ENCODE peak calls at places on chromosomes 2 and 18, in eight cellular contexts. One of them, this sample, is unnamed.

GRCh38 chr2:222239945-222240675 is 58.7 kb downstream of the PAX3 start:
- DNase-seq in neural progenitor cell: peak
- DNase-seq in fibroblast of villous mesenchyme: no peak
- DNase-seq in foreskin fibroblast: no peak
- DNase-seq in fibroblast of lung: no peak
- DNase-seq in NB4: no peak
- DNase-seq in heart left ventricle: no peak
- DNase-seq in HCT116: no peak
- DNase-seq in this sample: no peak

GRCh38 chr2:99488587-99488998 is 1.2 kb downstream of the REV1 start:
- DNase-seq in fibroblast of lung: peak
- DNase-seq in NB4: peak
- DNase-seq in HCT116: no peak
- DNase-seq in fibroblast of villous mesenchyme: peak
- DNase-seq in heart left ventricle: no peak
- DNase-seq in foreskin fibroblast: peak
- DNase-seq in neural progenitor cell: no peak
- DNase-seq in this sample: peak

GRCh38 chr2:225130093-225130492 is 87.8 kb upstream of the DOCK10 start:
- DNase-seq in HCT116: no peak
- DNase-seq in heart left ventricle: no peak
- DNase-seq in fibroblast of lung: no peak
- DNase-seq in NB4: no peak
- DNase-seq in neural progenitor cell: no peak
- DNase-seq in foreskin fibroblast: no peak
- DNase-seq in fibroblast of villous mesenchyme: no peak
- DNase-seq in this sample: no peak

GRCh38 chr18:79062806-79063205 is 6.4 kb upstream of the ATP9B start:
- DNase-seq in fibroblast of villous mesenchyme: no peak
- DNase-seq in foreskin fibroblast: no peak
- DNase-seq in fibroblast of lung: no peak
- DNase-seq in NB4: no peak
- DNase-seq in neural progenitor cell: no peak
- DNase-seq in heart left ventricle: no peak
- DNase-seq in HCT116: no peak
- DNase-seq in this sample: no peak

GRCh38 chr2:33212151-33212550 is 264.3 kb upstream of the RASGRP3 start:
- DNase-seq in foreskin fibroblast: peak
- DNase-seq in fibroblast of villous mesenchyme: peak
- DNase-seq in heart left ventricle: no peak
- DNase-seq in neural progenitor cell: no peak
- DNase-seq in NB4: no peak
- DNase-seq in fibroblast of lung: peak
- DNase-seq in HCT116: no peak
- DNase-seq in this sample: peak

GRCh38 chr2:17149945-17150344 is 368.3 kb downstream of the RAD51AP2 start:
- DNase-seq in foreskin fibroblast: no peak
- DNase-seq in neural progenitor cell: no peak
- DNase-seq in HCT116: no peak
- DNase-seq in NB4: no peak
- DNase-seq in fibroblast of lung: no peak
- DNase-seq in heart left ventricle: no peak
- DNase-seq in fibroblast of villous mesenchyme: no peak
- DNase-seq in this sample: no peak

GRCh38 chr2:234490239-234491074 is 6.4 kb downstream of the ARL4C start:
- DNase-seq in neural progenitor cell: no peak
- DNase-seq in NB4: no peak
- DNase-seq in fibroblast of villous mesenchyme: no peak
- DNase-seq in fibroblast of lung: no peak
- DNase-seq in foreskin fibroblast: no peak
- DNase-seq in HCT116: no peak
- DNase-seq in heart left ventricle: no peak
- DNase-seq in this sample: no peak

GRCh38 chr2:55048514-55048924 is 1.7 kb downstream of the RTN4 start:
- DNase-seq in fibroblast of lung: peak
- DNase-seq in fibroblast of villous mesenchyme: peak
- DNase-seq in HCT116: peak
- DNase-seq in NB4: peak
- DNase-seq in neural progenitor cell: no peak
- DNase-seq in foreskin fibroblast: peak
- DNase-seq in heart left ventricle: peak
- DNase-seq in this sample: no peak

GRCh38 chr2:55880416-55881143 is 43.0 kb downstream of the EFEMP1 start:
- DNase-seq in NB4: no peak
- DNase-seq in fibroblast of villous mesenchyme: peak
- DNase-seq in foreskin fibroblast: no peak
- DNase-seq in heart left ventricle: no peak
- DNase-seq in HCT116: no peak
- DNase-seq in fibroblast of lung: no peak
- DNase-seq in neural progenitor cell: no peak
- DNase-seq in this sample: no peak

GRCh38 chr2:172974762-172975161 is 100.9 kb upstream of the MAP3K20 start:
- DNase-seq in fibroblast of villous mesenchyme: no peak
- DNase-seq in HCT116: no peak
- DNase-seq in heart left ventricle: no peak
- DNase-seq in neural progenitor cell: no peak
- DNase-seq in foreskin fibroblast: no peak
- DNase-seq in fibroblast of lung: no peak
- DNase-seq in NB4: no peak
- DNase-seq in this sample: no peak

GRCh38 chr2:219434718-219435525 is at the start of gene SPEG:
- DNase-seq in fibroblast of villous mesenchyme: no peak
- DNase-seq in HCT116: no peak
- DNase-seq in neural progenitor cell: peak
- DNase-seq in NB4: no peak
- DNase-seq in fibroblast of lung: peak
- DNase-seq in heart left ventricle: peak
- DNase-seq in foreskin fibroblast: peak
- DNase-seq in this sample: no peak

GRCh38 chr2:189504238-189504637 is 63.0 kb downstream of the WDR75 start:
- DNase-seq in fibroblast of villous mesenchyme: no peak
- DNase-seq in foreskin fibroblast: no peak
- DNase-seq in NB4: no peak
- DNase-seq in neural progenitor cell: no peak
- DNase-seq in HCT116: no peak
- DNase-seq in fibroblast of lung: no peak
- DNase-seq in heart left ventricle: no peak
- DNase-seq in this sample: no peak

GRCh38 chr2:120712180-120712678 is 23.4 kb upstream of the GLI2 start:
- DNase-seq in NB4: no peak
- DNase-seq in fibroblast of villous mesenchyme: peak
- DNase-seq in HCT116: no peak
- DNase-seq in foreskin fibroblast: peak
- DNase-seq in neural progenitor cell: no peak
- DNase-seq in fibroblast of lung: peak
- DNase-seq in heart left ventricle: no peak
- DNase-seq in this sample: no peak

GRCh38 chr2:166360906-166361305 is 14.8 kb downstream of the SCN9A start:
- DNase-seq in neural progenitor cell: no peak
- DNase-seq in HCT116: no peak
- DNase-seq in NB4: no peak
- DNase-seq in heart left ventricle: no peak
- DNase-seq in fibroblast of villous mesenchyme: no peak
- DNase-seq in fibroblast of lung: no peak
- DNase-seq in foreskin fibroblast: no peak
- DNase-seq in this sample: no peak

DNA sequence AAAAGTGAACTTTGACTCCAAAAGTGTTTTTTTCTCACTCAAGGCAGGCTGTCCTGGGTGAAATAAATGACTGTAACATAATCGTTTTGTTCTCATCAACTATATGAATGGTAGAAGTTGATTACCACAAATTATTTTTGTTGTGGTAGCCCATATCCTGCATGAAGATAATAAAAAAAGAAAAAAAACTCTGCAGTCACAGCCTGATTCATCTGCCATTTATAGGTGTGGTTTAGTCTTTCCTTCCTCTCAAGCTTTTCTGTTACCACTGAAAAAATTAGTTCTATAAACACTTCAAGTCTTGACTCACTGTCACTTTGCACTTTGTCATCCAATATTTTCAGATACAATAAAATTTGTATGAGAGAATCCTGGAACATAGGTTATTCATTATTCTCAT is 522.0 kb downstream of the PLCL1 start:
- DNase-seq in NB4: peak
- DNase-seq in heart left ventricle: no peak
- DNase-seq in neural progenitor cell: no peak
- DNase-seq in foreskin fibroblast: peak
- DNase-seq in fibroblast of lung: peak
- DNase-seq in HCT116: no peak
- DNase-seq in fibroblast of villous mesenchyme: no peak
- DNase-seq in this sample: peak
- H3K4me3 ChIP-seq in NB4: no peak
- H3K4me3 ChIP-seq in heart left ventricle: no peak
- H3K4me3 ChIP-seq in neural progenitor cell: no peak
- H3K4me3 ChIP-seq in foreskin fibroblast: no peak
- H3K4me3 ChIP-seq in fibroblast of lung: no peak
- H3K4me3 ChIP-seq in HCT116: no peak
- H3K4me3 ChIP-seq in fibroblast of villous mesenchyme: no peak
- H3K4me3 ChIP-seq in this sample: no peak

GRCh38 chr2:169260246-169260645 is 102.1 kb downstream of the LRP2 start:
- DNase-seq in fibroblast of villous mesenchyme: no peak
- DNase-seq in heart left ventricle: no peak
- DNase-seq in HCT116: no peak
- DNase-seq in foreskin fibroblast: no peak
- DNase-seq in NB4: peak
- DNase-seq in fibroblast of lung: no peak
- DNase-seq in neural progenitor cell: peak
- DNase-seq in this sample: no peak
- TF ChIP-seq CTCF in fibroblast of villous mesenchyme: no peak
- TF ChIP-seq CTCF in heart left ventricle: no peak
- TF ChIP-seq CTCF in HCT116: peak
- TF ChIP-seq CTCF in foreskin fibroblast: no peak
- TF ChIP-seq CTCF in NB4: no peak
- TF ChIP-seq CTCF in fibroblast of lung: no peak
- TF ChIP-seq CTCF in neural progenitor cell: peak
- TF ChIP-seq CTCF in this sample: no peak

DNA sequence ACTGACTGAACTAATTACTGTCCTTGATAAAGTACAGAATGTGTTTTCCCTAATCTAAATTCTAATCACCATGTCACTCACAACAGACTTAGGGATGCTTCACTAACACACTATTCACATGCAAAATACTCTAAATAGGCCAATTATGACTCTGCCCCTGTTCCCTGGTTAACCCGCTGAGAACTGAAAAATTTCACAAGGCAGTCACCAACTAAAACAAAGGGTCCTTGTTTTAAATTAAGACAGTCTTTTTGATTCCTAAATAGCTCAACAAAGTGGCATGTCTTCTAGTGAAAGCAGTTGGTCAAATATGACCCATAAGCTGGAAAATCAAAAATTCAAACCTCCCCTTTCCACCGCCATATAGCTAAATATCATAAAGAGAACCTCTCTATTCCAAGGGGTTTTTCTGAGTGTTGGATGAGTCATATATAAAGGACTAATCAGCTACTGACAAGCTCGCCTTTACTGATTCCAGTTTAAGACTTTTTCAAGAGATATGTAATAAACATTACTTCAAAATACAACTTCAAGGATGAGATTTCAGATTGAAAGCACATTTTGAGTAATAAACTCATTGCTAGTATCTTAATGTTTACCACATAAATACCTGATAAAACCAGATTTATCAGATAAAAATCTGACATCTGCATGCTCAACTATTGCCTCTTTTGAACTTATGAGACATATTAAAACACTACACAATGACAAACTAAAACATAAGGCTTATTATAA is 235.8 kb downstream of the TCF4 start:
- DNase-seq in fibroblast of villous mesenchyme: peak
- DNase-seq in NB4: no peak
- DNase-seq in fibroblast of lung: peak
- DNase-seq in neural progenitor cell: peak
- DNase-seq in heart left ventricle: no peak
- DNase-seq in foreskin fibroblast: no peak
- DNase-seq in HCT116: no peak
- DNase-seq in this sample: no peak
- H3K4me3 ChIP-seq in fibroblast of villous mesenchyme: no peak
- H3K4me3 ChIP-seq in NB4: no peak
- H3K4me3 ChIP-seq in fibroblast of lung: no peak
- H3K4me3 ChIP-seq in neural progenitor cell: peak
- H3K4me3 ChIP-seq in heart left ventricle: no peak
- H3K4me3 ChIP-seq in foreskin fibroblast: no peak
- H3K4me3 ChIP-seq in HCT116: no peak
- H3K4me3 ChIP-seq in this sample: no peak

DNA sequence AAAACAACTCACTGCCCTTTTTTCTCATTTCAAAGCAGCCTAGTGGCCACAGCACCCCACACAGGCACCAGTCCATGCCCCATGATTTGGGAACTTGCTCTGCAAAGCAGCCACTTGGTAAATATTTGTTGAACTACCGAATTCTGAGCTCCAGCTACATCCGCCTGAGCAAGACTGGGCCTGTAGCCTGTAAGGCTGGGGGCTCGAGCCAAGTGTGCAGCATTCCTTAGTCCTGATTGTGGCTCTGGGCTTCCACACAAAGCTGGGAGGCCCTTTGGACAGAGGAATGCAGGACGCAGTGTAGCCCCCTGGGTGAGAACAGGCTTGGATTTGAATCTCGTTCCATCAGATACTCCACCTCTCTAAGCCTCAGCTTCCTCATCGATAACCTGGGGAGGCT is 88.4 kb downstream of the ACTR2 start:
- DNase-seq in NB4: no peak
- DNase-seq in heart left ventricle: peak
- DNase-seq in HCT116: no peak
- DNase-seq in neural progenitor cell: no peak
- DNase-seq in fibroblast of lung: peak
- DNase-seq in fibroblast of villous mesenchyme: no peak
- DNase-seq in foreskin fibroblast: no peak
- DNase-seq in this sample: peak
- TF ChIP-seq CTCF in NB4: no peak
- TF ChIP-seq CTCF in heart left ventricle: no peak
- TF ChIP-seq CTCF in HCT116: no peak
- TF ChIP-seq CTCF in neural progenitor cell: no peak
- TF ChIP-seq CTCF in fibroblast of lung: no peak
- TF ChIP-seq CTCF in fibroblast of villous mesenchyme: no peak
- TF ChIP-seq CTCF in foreskin fibroblast: no peak
- TF ChIP-seq CTCF in this sample: no peak

DNA sequence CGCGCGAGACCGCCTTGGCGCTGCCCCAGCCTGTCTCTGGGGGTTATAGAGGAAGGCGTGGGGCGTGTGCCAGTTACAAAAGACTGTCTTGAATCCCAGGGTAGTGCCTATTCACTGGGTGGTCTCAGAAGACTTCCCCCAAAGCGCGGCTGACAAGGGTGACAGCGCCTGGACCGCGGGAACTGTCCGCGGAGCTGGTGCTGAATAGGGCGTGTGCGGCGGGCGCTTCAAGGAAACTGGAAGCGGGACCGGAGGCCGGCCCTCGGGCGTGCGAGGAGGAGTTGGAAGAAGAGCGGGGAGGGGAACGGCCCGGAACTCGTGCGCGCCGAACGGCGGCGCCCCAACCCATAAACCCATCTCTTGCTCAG is 2.3 kb downstream of the EGR4 start:
- DNase-seq in heart left ventricle: peak
- DNase-seq in neural progenitor cell: peak
- DNase-seq in HCT116: no peak
- DNase-seq in NB4: peak
- DNase-seq in fibroblast of lung: peak
- DNase-seq in foreskin fibroblast: peak
- DNase-seq in fibroblast of villous mesenchyme: peak
- DNase-seq in this sample: peak
- H3K4me3 ChIP-seq in heart left ventricle: peak
- H3K4me3 ChIP-seq in neural progenitor cell: peak
- H3K4me3 ChIP-seq in HCT116: no peak
- H3K4me3 ChIP-seq in NB4: no peak
- H3K4me3 ChIP-seq in fibroblast of lung: no peak
- H3K4me3 ChIP-seq in foreskin fibroblast: peak
- H3K4me3 ChIP-seq in fibroblast of villous mesenchyme: peak
- H3K4me3 ChIP-seq in this sample: peak

This sample was measured in astrocyte of the spinal cord.